ENCODE peak calls at places on chromosomes 7 and 10, in five cellular contexts. J is MM.1S, C is GM23338, H is hepatocyte, P is OCI-LY7. X is an unnamed sample.
A peak's percentile ranks its signal among the peaks of the same experiment; 100 is the strongest.

GRCh38 chr10:71244638-71245419 is 32.5 kb downstream of the UNC5B start:
- DNase-seq in J (no peak), C (no peak), H (peak; percentile 66), P (no peak), X (no peak)

GRCh38 chr10:131090761-131091661 is 220.5 kb downstream of the TCERG1L start:
- DNase-seq in J (no peak), C (no peak), H (no peak), P (no peak), X (no peak)

GRCh38 chr10:132593900-132594876 is 56.6 kb downstream of the INPP5A start:
- DNase-seq in J (no peak), C (no peak), H (no peak), P (no peak), X (no peak)

GRCh38 chr10:106573106-106573505 is 591.4 kb downstream of the SORCS1 start:
- DNase-seq in J (no peak), C (no peak), H (no peak), P (no peak), X (no peak)

GRCh38 chr10:129951841-129952240 is 12.2 kb downstream of the EBF3 start:
- DNase-seq in J (no peak), C (no peak), H (no peak), P (no peak), X (no peak)

GRCh38 chr10:31650010-31650409 is 278.6 kb downstream of the ARHGAP12 start:
- DNase-seq in J (no peak), C (no peak), H (peak; percentile 61), P (no peak), X (peak; percentile 20)

GRCh38 chr7:117619690-117620089 is 139.9 kb downstream of the CFTR start:
- DNase-seq in J (no peak), C (no peak), H (no peak), P (no peak), X (no peak)

GRCh38 chr7:16646427-16647081 is 573 bp downstream of the BZW2 start:
- DNase-seq in J (peak; percentile 29), C (no peak), H (peak; percentile 29), P (peak; percentile 55), X (no peak)

GRCh38 chr7:126727930-126728331 is 524.8 kb downstream of the GRM8 start:
- DNase-seq in J (peak; percentile 19), C (no peak), H (no peak), P (no peak), X (no peak)

GRCh38 chr10:77602913-77603528 is 34.6 kb downstream of the KCNMA1 start:
- DNase-seq in J (no peak), C (no peak), H (no peak), P (no peak), X (no peak)

GRCh38 chr10:61140765-61141392 is 196.9 kb upstream of the RHOBTB1 start:
- DNase-seq in J (peak; percentile 50), C (peak; percentile 57), H (peak; percentile 62), P (peak; percentile 41), X (peak; percentile 42)

GRCh38 chr7:38908759-38909335 is at the start of gene VPS41:
- DNase-seq in J (peak; percentile 81), C (peak; percentile 92), H (peak; percentile 85), P (peak; percentile 82), X (peak; percentile 85)

GRCh38 chr10:13891542-13892431 is 305.0 kb downstream of the PRPF18 start:
- DNase-seq in J (no peak), C (peak; percentile 63), H (peak; percentile 48), P (no peak), X (no peak)

GRCh38 chr7:106599343-106599698 is 61.6 kb downstream of the CCDC71L start:
- DNase-seq in J (no peak), C (no peak), H (peak; percentile 11), P (no peak), X (no peak)

GRCh38 chr10:99232357-99232999 is 3.2 kb downstream of the HPSE2 start:
- DNase-seq in J (no peak), C (peak; percentile 73), H (peak; percentile 36), P (no peak), X (no peak)

GRCh38 chr7:138527746-138528223 is 67.7 kb downstream of the TRIM24 start:
- DNase-seq in J (no peak), C (no peak), H (no peak), P (peak; percentile 40), X (no peak)

GRCh38 chr10:21285742-21286311 is 239.7 kb downstream of the SKIDA1 start:
- DNase-seq in J (no peak), C (no peak), H (no peak), P (no peak), X (peak; percentile 39)

GRCh38 chr7:50711271-50712175 is 71.2 kb downstream of the GRB10 start:
- DNase-seq in J (no peak), C (no peak), H (no peak), P (no peak), X (peak; percentile 22)

GRCh38 chr7:139084709-139085108 is 24.8 kb downstream of the ZC3HAV1 start:
- DNase-seq in J (no peak), C (no peak), H (no peak), P (no peak), X (no peak)

GRCh38 chr10:103967433-103968142 is 648 bp downstream of the SLK start:
- DNase-seq in J (peak; percentile 28), C (peak; percentile 46), H (peak; percentile 70), P (peak; percentile 36), X (no peak)

GRCh38 chr7:100515072-100515532 is 23.9 kb upstream of the AGFG2 start:
- DNase-seq in J (no peak), C (no peak), H (no peak), P (no peak), X (peak; percentile 43)

GRCh38 chr10:58696736-58697135 is 184.1 kb downstream of the BICC1 start:
- DNase-seq in J (no peak), C (peak; percentile 21), H (no peak), P (no peak), X (no peak)

GRCh38 chr10:75048669-75049098 is 62.8 kb upstream of the SAMD8 start:
- DNase-seq in J (peak; percentile 17), C (no peak), H (peak; percentile 47), P (no peak), X (no peak)

GRCh38 chr10:66822801-66823200 is 103.0 kb upstream of the LRRTM3 start:
- DNase-seq in J (no peak), C (peak; percentile 44), H (no peak), P (no peak), X (no peak)

GRCh38 chr10:109393425-109393824 is 529.9 kb downstream of the XPNPEP1 start:
- DNase-seq in J (no peak), C (peak; percentile 33), H (peak; percentile 8), P (no peak), X (no peak)

GRCh38 chr10:63262674-63263073 is 129.5 kb downstream of the NRBF2 start:
- DNase-seq in J (no peak), C (no peak), H (no peak), P (peak; percentile 67), X (no peak)
- H3K9me2 ChIP-seq in J (no peaks in the 10 kb centered on the region), C (no peaks in the 10 kb centered on the region), H (no peaks in the 10 kb centered on the region), P (no peaks in the 10 kb centered on the region), X (no peaks in the 10 kb centered on the region)

GRCh38 chr10:110861476-110861875 is 10.3 kb upstream of the PDCD4 start:
- DNase-seq in J (no peak), C (no peak), H (no peak), P (no peak), X (no peak)
- H3K4me1 ChIP-seq in J (peaks cover 87% of the 10 kb centered on the region), C (no peaks in the 10 kb centered on the region), H (peaks cover 71% of the 10 kb centered on the region), P (peaks cover 95% of the 10 kb centered on the region), X (peaks cover 21% of the 10 kb centered on the region)

GRCh38 chr10:1962025-1962424 is 224.7 kb upstream of the ADARB2 start:
- DNase-seq in J (no peak), C (peak; percentile 32), H (no peak), P (no peak), X (no peak)
- TF ChIP-seq CTCF in J (no peak), C (peak; percentile 36), H (no peak), P (peak; percentile 50), X (no peak)

DNA sequence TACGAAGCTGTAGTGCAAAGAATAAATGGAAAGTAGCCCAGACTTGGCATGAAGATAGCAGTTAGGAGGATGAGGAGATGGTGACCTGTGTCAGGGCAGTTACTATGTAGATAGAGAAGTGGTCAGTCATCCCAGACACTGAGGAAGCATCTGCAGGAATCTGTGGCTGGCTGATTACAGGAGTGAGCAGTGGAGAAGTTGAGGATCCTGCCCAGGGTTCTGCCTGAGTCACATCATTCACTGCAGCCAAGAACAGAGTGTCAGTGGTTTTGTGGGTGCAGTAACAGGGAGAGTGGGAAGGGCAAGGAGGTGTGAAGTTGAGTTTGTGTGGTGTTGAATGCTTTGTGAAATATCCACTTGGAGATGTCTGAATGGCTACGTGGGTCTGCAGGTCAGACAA is 676.4 kb upstream of the NRP1 start:
- DNase-seq in J (no peak), C (no peak), H (no peak), P (no peak), X (no peak)
- H3K9me2 ChIP-seq in J (no peaks in the 10 kb centered on the region), C (peaks cover 9% of the 10 kb centered on the region), H (no peaks in the 10 kb centered on the region), P (no peaks in the 10 kb centered on the region), X (no peaks in the 10 kb centered on the region)

GRCh38 chr7:1546274-1546908 is 9.6 kb downstream of the TMEM184A start:
- DNase-seq in J (no peak), C (no peak), H (no peak), P (no peak), X (no peak)
- H3K4me1 ChIP-seq in J (no peaks in the 10 kb centered on the region), C (no peaks in the 10 kb centered on the region), H (no peaks in the 10 kb centered on the region), P (no peaks in the 10 kb centered on the region), X (no peaks in the 10 kb centered on the region)

GRCh38 chr7:29539471-29539870 is 24.2 kb upstream of the PRR15 start:
- DNase-seq in J (no peak), C (no peak), H (no peak), P (no peak), X (peak; percentile 89)
- TF ChIP-seq CTCF in J (no peak), C (no peak), H (no peak), P (no peak), X (no peak)

DNA sequence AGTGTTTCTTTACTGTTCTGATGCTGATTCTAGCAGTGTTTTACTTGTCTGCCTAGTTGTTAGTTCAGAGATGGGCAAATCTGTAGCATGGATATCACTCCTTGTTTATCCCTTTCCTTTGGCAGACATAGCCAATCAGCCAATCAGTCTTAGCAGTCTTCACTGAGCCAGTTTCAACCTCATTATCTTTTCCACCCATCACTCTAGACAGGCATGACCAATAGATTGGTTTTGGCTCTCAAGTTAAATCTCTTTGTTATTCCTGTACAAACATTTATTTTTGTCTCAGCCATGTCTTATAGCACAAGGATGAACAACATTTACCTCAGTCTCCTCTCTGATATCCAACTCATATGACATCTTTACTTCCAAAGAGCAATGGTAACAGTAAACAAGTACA is 109.5 kb downstream of the PRKG1 start:
- DNase-seq in J (no peak), C (no peak), H (no peak), P (no peak), X (no peak)
- H3K9me2 ChIP-seq in J (no peaks in the 10 kb centered on the region), C (no peaks in the 10 kb centered on the region), H (no peaks in the 10 kb centered on the region), P (no peaks in the 10 kb centered on the region), X (no peaks in the 10 kb centered on the region)

X was measured in PC-9.